ENCODE peak calls at places on chromosomes 5 and 9, in six cellular contexts. A is ascending aorta, K is coronary artery, L is NCI-H1105 treated with DMSO at 0.1 percent for 48 hours, W is fibroblast of the conjunctiva, Z is T-helper 9 cell. F is an unnamed sample.

GRCh38 chr5:81971086-81971693 is 633 bp upstream of the ATG10 start:
- DNase-seq in W (no peak), A (no peak), K (no peak), Z (no peak), L (peak; percentile 46), F (no peak)

GRCh38 chr9:121871431-121872025 is 220.1 kb downstream of the DAB2IP start:
- DNase-seq in W (no peak), Z (no peak), K (peak; percentile 70), A (no peak), L (no peak), F (no peak)

GRCh38 chr9:128972956-128973355 is 25.5 kb downstream of the NUP188 start:
- DNase-seq in Z (no peak), K (no peak), L (no peak), W (no peak), A (no peak), F (no peak)

GRCh38 chr5:176534640-176535039 is 2.6 kb downstream of the RNF44 start:
- DNase-seq in K (no peak), A (no peak), W (no peak), Z (no peak), L (no peak), F (no peak)

GRCh38 chr9:135154050-135154570 is 66.6 kb downstream of the OLFM1 start:
- DNase-seq in K (no peak), W (no peak), A (no peak), Z (no peak), L (no peak), F (no peak)

GRCh38 chr5:66553368-66553912 is 42.8 kb upstream of the MAST4 start:
- DNase-seq in A (no peak), K (no peak), L (no peak), W (no peak), Z (no peak), F (no peak)

GRCh38 chr5:83608122-83608521 is 112.5 kb downstream of the HAPLN1 start:
- DNase-seq in K (no peak), A (no peak), W (no peak), Z (no peak), L (peak; percentile 17), F (no peak)

GRCh38 chr5:76694317-76694716 is 21.6 kb upstream of the F2R start:
- DNase-seq in K (no peak), W (no peak), L (no peak), A (no peak), Z (no peak), F (no peak)

GRCh38 chr5:151660616-151661015 is 26.1 kb downstream of the SPARC start:
- DNase-seq in A (no peak), L (no peak), K (no peak), W (no peak), Z (no peak), F (no peak)

GRCh38 chr5:113183694-113184093 is 207.1 kb downstream of the DCP2 start:
- DNase-seq in K (no peak), Z (no peak), W (no peak), A (no peak), L (no peak), F (no peak)

GRCh38 chr5:88786217-88786560 is 96.8 kb downstream of the MEF2C start:
- DNase-seq in Z (no peak), K (no peak), W (peak; percentile 72), L (no peak), A (no peak), F (no peak)

GRCh38 chr5:150266807-150267408 is 22.7 kb downstream of the CAMK2A start:
- DNase-seq in L (peak; percentile 54), A (no peak), Z (no peak), K (no peak), W (no peak), F (no peak)

GRCh38 chr9:14314929-14315753 is 1.2 kb upstream of the NFIB start:
- DNase-seq in A (no peak), K (peak; percentile 97), W (peak; percentile 88), Z (no peak), L (no peak), F (no peak)

GRCh38 chr5:321233-321725 is at the start of gene AHRR:
- DNase-seq in W (no peak), Z (no peak), L (no peak), A (no peak), K (no peak), F (peak; percentile 60)